ENCODE peak calls at places on chromosomes 5 and 9, in four cellular contexts. F is K562, J is HepG2, W is GM12878. T is an unnamed sample.

GRCh38 chr9:81574399-81574798 is 114.9 kb downstream of the TLE1 start:
- DNase-seq in F (no peak), J (peak), W (no peak), T (no peak)

GRCh38 chr5:160451281-160451680 is 29.6 kb downstream of the PTTG1 start:
- DNase-seq in F (no peak), J (no peak), W (no peak), T (no peak)

GRCh38 chr5:119529811-119530210 is 77.5 kb downstream of the HSD17B4 start:
- DNase-seq in F (no peak), J (no peak), W (no peak), T (no peak)

GRCh38 chr9:125820100-125820804 is 73.1 kb downstream of the PBX3 start:
- DNase-seq in F (no peak), J (no peak), W (no peak), T (no peak)

GRCh38 chr9:136857166-136857565 is 5.0 kb downstream of the MAMDC4 start:
- DNase-seq in F (no peak), J (no peak), W (no peak), T (no peak)

GRCh38 chr9:72788966-72789365 is 163.9 kb downstream of the ALDH1A1 start:
- DNase-seq in F (no peak), J (no peak), W (no peak), T (no peak)

GRCh38 chr5:41246376-41246775 is 33.0 kb upstream of the C6 start:
- DNase-seq in F (no peak), J (no peak), W (no peak), T (no peak)

GRCh38 chr5:144812770-144813169 is 642.1 kb downstream of the KCTD16 start:
- DNase-seq in F (no peak), J (no peak), W (no peak), T (no peak)

GRCh38 chr9:97808972-97809371 is 44.1 kb upstream of the FOXE1 start:
- DNase-seq in F (no peak), J (no peak), W (no peak), T (no peak)

GRCh38 chr5:68415177-68416085 is 199.9 kb downstream of the PIK3R1 start:
- DNase-seq in F (no peak), J (no peak), W (no peak), T (no peak)

GRCh38 chr5:109324351-109324750 is 85.4 kb downstream of the PJA2 start:
- DNase-seq in F (no peak), J (no peak), W (no peak), T (peak)

GRCh38 chr5:59418766-59419165 is 474.8 kb downstream of the PDE4D start:
- DNase-seq in F (no peak), J (no peak), W (no peak), T (no peak)

GRCh38 chr5:181203842-181204560 is 995 bp downstream of the TRIM7 start:
- DNase-seq in F (peak), J (no peak), W (no peak), T (peak)

DNA sequence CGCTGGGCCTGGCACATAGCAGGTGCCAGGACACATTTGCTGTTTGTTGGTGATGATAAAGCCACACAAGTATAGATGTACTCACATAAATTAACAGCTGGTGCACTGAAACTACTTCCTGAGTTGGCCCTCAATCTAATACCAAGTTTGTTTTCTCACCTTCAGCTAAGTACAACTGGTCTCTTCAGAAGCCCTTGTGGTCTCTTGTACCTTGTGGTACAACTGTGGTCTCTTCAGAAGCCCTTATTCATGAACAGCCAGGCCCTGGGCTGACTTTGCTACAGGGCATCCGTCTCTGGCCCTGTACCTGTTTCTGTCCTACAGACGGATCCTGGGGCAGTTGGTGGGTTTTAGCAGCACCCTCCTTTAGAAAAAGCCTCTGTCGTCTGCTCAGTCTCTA is 81.5 kb downstream of the DAB2IP start:
- DNase-seq in F (no peak), J (no peak), W (no peak), T (no peak)
- TF ChIP-seq CBFB in F (no peak), J (no peak), W (no peak), T (no peak)

GRCh38 chr5:83718936-83719495 is 1.6 kb downstream of the HAPLN1 start:
- DNase-seq in F (no peak), J (no peak), W (no peak), T (no peak)

GRCh38 chr5:83715316-83716060 is 5.2 kb downstream of the HAPLN1 start:
- DNase-seq in F (no peak), J (no peak), W (no peak), T (no peak)

GRCh38 chr5:83714780-83715179 is 5.9 kb downstream of the HAPLN1 start:
- DNase-seq in F (no peak), J (no peak), W (no peak), T (peak)

GRCh38 chr5:83720805-83721431 is at the start of gene HAPLN1:
- DNase-seq in F (no peak), J (no peak), W (no peak), T (peak)

DNA sequence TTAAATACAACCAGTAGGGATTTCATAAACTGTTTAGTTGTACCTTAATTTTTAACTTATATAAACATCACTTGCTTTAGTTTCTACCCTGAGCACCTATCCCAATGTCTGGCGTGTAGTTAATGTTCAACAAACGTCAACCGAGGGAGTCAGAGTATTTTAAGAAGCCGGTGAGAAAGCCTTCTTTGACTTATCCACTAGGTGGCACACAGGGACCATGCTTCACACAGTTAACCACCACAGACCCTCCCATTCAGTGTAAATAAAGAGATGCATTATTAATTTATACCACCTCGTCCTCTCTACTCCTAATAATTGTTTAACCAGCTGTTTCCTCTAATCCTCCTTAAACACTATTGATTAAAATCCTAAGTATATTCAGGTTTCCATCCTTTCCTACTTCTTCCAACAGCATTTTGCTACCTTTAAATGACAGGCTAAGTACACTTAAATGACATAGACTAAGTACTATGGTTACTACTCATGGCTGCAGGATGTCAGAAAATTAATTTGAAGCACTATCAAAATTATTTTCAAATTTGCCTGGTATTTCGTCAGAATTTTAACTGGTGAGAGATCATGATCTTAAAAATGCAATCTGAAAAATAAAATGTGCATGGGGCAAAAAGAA is 2.3 kb downstream of the HAPLN1 start:
- DNase-seq in F (peak), J (peak), W (no peak), T (peak)
- TF ChIP-seq CBFB in F (no peak), J (no peak), W (peak), T (no peak)

GRCh38 chr9:80326105-80326504 is 754.3 kb downstream of the TLE4 start:
- DNase-seq in F (no peak), J (no peak), W (no peak), T (no peak)
- TF ChIP-seq CBFB in F (no peak), J (no peak), W (no peak), T (no peak)

DNA sequence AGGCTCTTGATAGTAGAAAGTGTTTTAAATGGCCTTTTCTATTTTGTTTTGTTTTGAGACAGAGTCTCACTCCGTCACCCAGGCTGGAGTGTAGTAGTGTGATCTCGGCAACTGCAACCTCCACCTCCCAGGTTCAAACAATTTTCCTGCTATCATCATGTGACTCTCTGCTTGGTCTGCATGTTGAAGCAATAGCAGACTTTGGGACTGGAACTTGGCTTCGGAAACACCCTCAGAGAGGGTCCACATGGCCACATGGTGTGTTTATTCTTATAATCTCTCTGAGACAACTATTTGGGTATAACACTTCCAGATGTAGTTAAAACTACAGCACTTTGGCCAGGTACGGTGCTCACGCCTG is 10.9 kb downstream of the SLC1A1 start:
- DNase-seq in F (no peak), J (no peak), W (no peak), T (no peak)
- TF ChIP-seq CBFB in F (no peak), J (no peak), W (no peak), T (no peak)

GRCh38 chr5:169717298-169717697 is 80.2 kb downstream of the DOCK2 start:
- DNase-seq in F (no peak), J (no peak), W (no peak), T (no peak)
- TF ChIP-seq CBFB in F (no peak), J (no peak), W (no peak), T (no peak)

GRCh38 chr9:111661802-111662491 is 542 bp downstream of the GNG10 start:
- DNase-seq in F (peak), J (no peak), W (no peak), T (peak)
- TF ChIP-seq CBFB in F (no peak), J (no peak), W (no peak), T (no peak)

GRCh38 chr5:92835712-92836111 is 745.3 kb downstream of the NR2F1-AS1 start:
- DNase-seq in F (no peak), J (no peak), W (no peak), T (no peak)
- TF ChIP-seq CBFB in F (no peak), J (no peak), W (no peak), T (no peak)